ENCODE peak calls at places on chromosomes 11 and 22, in nine cellular contexts. One of them, this sample, is unnamed. For H3K9me3, the result is how much of the 10 kb centered on the place peaks cover.

GRCh38 chr11:130431337-130431773 is 2.9 kb upstream of the ADAMTS8 start:
- DNase-seq in adipocyte: peak
- DNase-seq in mucosa of descending colon: no peak
- DNase-seq in CD8-positive, alpha-beta memory T cell: peak
- DNase-seq in left ventricle myocardium inferior: peak
- DNase-seq in H9: peak
- DNase-seq in lower lobe of right lung: peak
- DNase-seq in psoas muscle: peak
- DNase-seq in tibial nerve: peak
- DNase-seq in this sample: no peak

GRCh38 chr11:128469220-128469619 is 118.1 kb downstream of the ETS1 start:
- DNase-seq in H9: no peak
- DNase-seq in psoas muscle: no peak
- DNase-seq in CD8-positive, alpha-beta memory T cell: no peak
- DNase-seq in left ventricle myocardium inferior: no peak
- DNase-seq in lower lobe of right lung: no peak
- DNase-seq in tibial nerve: no peak
- DNase-seq in adipocyte: no peak
- DNase-seq in mucosa of descending colon: no peak
- DNase-seq in this sample: no peak

GRCh38 chr11:12539570-12539969 is 134.7 kb upstream of the TEAD1 start:
- DNase-seq in left ventricle myocardium inferior: no peak
- DNase-seq in tibial nerve: no peak
- DNase-seq in psoas muscle: no peak
- DNase-seq in CD8-positive, alpha-beta memory T cell: no peak
- DNase-seq in adipocyte: peak
- DNase-seq in H9: no peak
- DNase-seq in lower lobe of right lung: no peak
- DNase-seq in mucosa of descending colon: no peak
- DNase-seq in this sample: peak

GRCh38 chr11:65629579-65629978 is 8.3 kb upstream of the SIPA1 start:
- DNase-seq in psoas muscle: no peak
- DNase-seq in left ventricle myocardium inferior: no peak
- DNase-seq in tibial nerve: no peak
- DNase-seq in mucosa of descending colon: no peak
- DNase-seq in adipocyte: no peak
- DNase-seq in H9: no peak
- DNase-seq in CD8-positive, alpha-beta memory T cell: no peak
- DNase-seq in lower lobe of right lung: no peak
- DNase-seq in this sample: no peak

GRCh38 chr11:57650739-57651090 is 1.0 kb upstream of the YPEL4 start:
- DNase-seq in adipocyte: no peak
- DNase-seq in psoas muscle: no peak
- DNase-seq in left ventricle myocardium inferior: no peak
- DNase-seq in H9: no peak
- DNase-seq in lower lobe of right lung: no peak
- DNase-seq in mucosa of descending colon: no peak
- DNase-seq in tibial nerve: no peak
- DNase-seq in CD8-positive, alpha-beta memory T cell: no peak
- DNase-seq in this sample: no peak

GRCh38 chr11:93936416-93936815 is 84.7 kb upstream of the HEPHL1 start:
- DNase-seq in psoas muscle: no peak
- DNase-seq in CD8-positive, alpha-beta memory T cell: no peak
- DNase-seq in lower lobe of right lung: no peak
- DNase-seq in adipocyte: no peak
- DNase-seq in tibial nerve: no peak
- DNase-seq in left ventricle myocardium inferior: no peak
- DNase-seq in mucosa of descending colon: no peak
- DNase-seq in H9: no peak
- DNase-seq in this sample: no peak

GRCh38 chr22:23532756-23533155 is 47.3 kb downstream of the IGLL1 start:
- DNase-seq in adipocyte: no peak
- DNase-seq in tibial nerve: no peak
- DNase-seq in H9: peak
- DNase-seq in psoas muscle: no peak
- DNase-seq in mucosa of descending colon: peak
- DNase-seq in CD8-positive, alpha-beta memory T cell: no peak
- DNase-seq in left ventricle myocardium inferior: no peak
- DNase-seq in lower lobe of right lung: no peak
- DNase-seq in this sample: no peak

GRCh38 chr11:117814766-117815261 is 9.7 kb downstream of the FXYD2 start:
- DNase-seq in tibial nerve: peak
- DNase-seq in CD8-positive, alpha-beta memory T cell: peak
- DNase-seq in psoas muscle: peak
- DNase-seq in lower lobe of right lung: peak
- DNase-seq in adipocyte: no peak
- DNase-seq in H9: no peak
- DNase-seq in left ventricle myocardium inferior: peak
- DNase-seq in mucosa of descending colon: peak
- DNase-seq in this sample: no peak

GRCh38 chr22:26894362-26894761 is 237.0 kb downstream of the MIAT start:
- DNase-seq in CD8-positive, alpha-beta memory T cell: no peak
- DNase-seq in H9: no peak
- DNase-seq in mucosa of descending colon: no peak
- DNase-seq in lower lobe of right lung: no peak
- DNase-seq in adipocyte: peak
- DNase-seq in tibial nerve: no peak
- DNase-seq in psoas muscle: no peak
- DNase-seq in left ventricle myocardium inferior: no peak
- DNase-seq in this sample: no peak

DNA sequence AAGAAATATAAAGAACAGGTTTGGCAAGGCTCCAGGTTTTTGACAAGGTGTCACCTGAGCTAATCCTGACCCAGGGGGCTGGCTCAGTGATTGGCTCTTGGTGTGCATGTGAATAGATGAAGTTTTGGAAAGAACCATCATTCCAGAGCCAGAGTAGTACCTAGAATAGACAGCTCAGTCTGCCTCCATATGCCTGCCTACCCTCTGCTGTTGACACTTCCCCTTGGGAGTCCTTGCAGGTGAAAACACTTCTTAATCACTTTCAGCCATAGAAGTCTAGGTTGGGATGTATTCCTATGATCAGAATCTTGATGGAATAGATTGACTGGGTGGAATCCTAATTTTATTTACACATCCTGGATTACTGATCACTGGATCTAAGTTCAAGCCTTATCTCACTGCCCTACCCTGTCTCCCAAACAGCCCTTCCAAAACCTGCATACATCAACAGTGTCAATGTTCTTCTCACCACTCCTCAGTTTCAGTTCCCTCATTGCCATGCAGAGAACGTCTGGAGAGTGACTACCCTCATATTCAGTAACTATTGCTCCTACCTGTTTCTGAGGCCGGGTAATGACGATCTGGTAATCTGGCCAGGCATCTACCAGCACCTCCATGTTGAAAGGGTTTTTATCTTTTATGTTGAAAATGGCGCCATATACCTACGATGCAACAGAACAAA is 6.7 kb downstream of the GLYATL2 start:
- DNase-seq in CD8-positive, alpha-beta memory T cell: no peak
- DNase-seq in lower lobe of right lung: no peak
- DNase-seq in tibial nerve: no peak
- DNase-seq in psoas muscle: no peak
- DNase-seq in mucosa of descending colon: no peak
- DNase-seq in left ventricle myocardium inferior: no peak
- DNase-seq in adipocyte: no peak
- DNase-seq in H9: no peak
- DNase-seq in this sample: no peak
- H3K9me3 ChIP-seq in CD8-positive, alpha-beta memory T cell: under half
- H3K9me3 ChIP-seq in lower lobe of right lung: under half
- H3K9me3 ChIP-seq in tibial nerve: under half
- H3K9me3 ChIP-seq in psoas muscle: under half
- H3K9me3 ChIP-seq in mucosa of descending colon: under half
- H3K9me3 ChIP-seq in left ventricle myocardium inferior: under half
- H3K9me3 ChIP-seq in adipocyte: under half
- H3K9me3 ChIP-seq in H9: under half
- H3K9me3 ChIP-seq in this sample: under half

GRCh38 chr11:114621950-114622809 is 26.6 kb upstream of the NXPE4 start:
- DNase-seq in lower lobe of right lung: no peak
- DNase-seq in mucosa of descending colon: no peak
- DNase-seq in left ventricle myocardium inferior: no peak
- DNase-seq in H9: no peak
- DNase-seq in tibial nerve: no peak
- DNase-seq in psoas muscle: no peak
- DNase-seq in adipocyte: no peak
- DNase-seq in CD8-positive, alpha-beta memory T cell: no peak
- DNase-seq in this sample: no peak

GRCh38 chr11:114623720-114624119 is 28.1 kb upstream of the NXPE4 start:
- DNase-seq in mucosa of descending colon: no peak
- DNase-seq in left ventricle myocardium inferior: no peak
- DNase-seq in lower lobe of right lung: no peak
- DNase-seq in adipocyte: no peak
- DNase-seq in CD8-positive, alpha-beta memory T cell: no peak
- DNase-seq in psoas muscle: no peak
- DNase-seq in tibial nerve: no peak
- DNase-seq in H9: no peak
- DNase-seq in this sample: no peak

GRCh38 chr11:114621072-114621471 is 25.5 kb upstream of the NXPE4 start:
- DNase-seq in CD8-positive, alpha-beta memory T cell: no peak
- DNase-seq in lower lobe of right lung: no peak
- DNase-seq in adipocyte: no peak
- DNase-seq in psoas muscle: no peak
- DNase-seq in mucosa of descending colon: no peak
- DNase-seq in H9: no peak
- DNase-seq in tibial nerve: no peak
- DNase-seq in left ventricle myocardium inferior: no peak
- DNase-seq in this sample: no peak

GRCh38 chr11:114624455-114625207 is 29.0 kb upstream of the NXPE4 start:
- DNase-seq in left ventricle myocardium inferior: no peak
- DNase-seq in CD8-positive, alpha-beta memory T cell: no peak
- DNase-seq in H9: no peak
- DNase-seq in psoas muscle: no peak
- DNase-seq in tibial nerve: no peak
- DNase-seq in mucosa of descending colon: no peak
- DNase-seq in lower lobe of right lung: no peak
- DNase-seq in adipocyte: no peak
- DNase-seq in this sample: no peak

GRCh38 chr11:114622858-114623257 is 27.3 kb upstream of the NXPE4 start:
- DNase-seq in H9: no peak
- DNase-seq in left ventricle myocardium inferior: no peak
- DNase-seq in lower lobe of right lung: no peak
- DNase-seq in adipocyte: no peak
- DNase-seq in psoas muscle: no peak
- DNase-seq in CD8-positive, alpha-beta memory T cell: no peak
- DNase-seq in tibial nerve: no peak
- DNase-seq in mucosa of descending colon: no peak
- DNase-seq in this sample: no peak
- H3K9me3 ChIP-seq in H9: under half
- H3K9me3 ChIP-seq in left ventricle myocardium inferior: under half
- H3K9me3 ChIP-seq in lower lobe of right lung: under half
- H3K9me3 ChIP-seq in adipocyte: under half
- H3K9me3 ChIP-seq in psoas muscle: under half
- H3K9me3 ChIP-seq in CD8-positive, alpha-beta memory T cell: under half
- H3K9me3 ChIP-seq in tibial nerve: under half
- H3K9me3 ChIP-seq in mucosa of descending colon: under half
- H3K9me3 ChIP-seq in this sample: under half

DNA sequence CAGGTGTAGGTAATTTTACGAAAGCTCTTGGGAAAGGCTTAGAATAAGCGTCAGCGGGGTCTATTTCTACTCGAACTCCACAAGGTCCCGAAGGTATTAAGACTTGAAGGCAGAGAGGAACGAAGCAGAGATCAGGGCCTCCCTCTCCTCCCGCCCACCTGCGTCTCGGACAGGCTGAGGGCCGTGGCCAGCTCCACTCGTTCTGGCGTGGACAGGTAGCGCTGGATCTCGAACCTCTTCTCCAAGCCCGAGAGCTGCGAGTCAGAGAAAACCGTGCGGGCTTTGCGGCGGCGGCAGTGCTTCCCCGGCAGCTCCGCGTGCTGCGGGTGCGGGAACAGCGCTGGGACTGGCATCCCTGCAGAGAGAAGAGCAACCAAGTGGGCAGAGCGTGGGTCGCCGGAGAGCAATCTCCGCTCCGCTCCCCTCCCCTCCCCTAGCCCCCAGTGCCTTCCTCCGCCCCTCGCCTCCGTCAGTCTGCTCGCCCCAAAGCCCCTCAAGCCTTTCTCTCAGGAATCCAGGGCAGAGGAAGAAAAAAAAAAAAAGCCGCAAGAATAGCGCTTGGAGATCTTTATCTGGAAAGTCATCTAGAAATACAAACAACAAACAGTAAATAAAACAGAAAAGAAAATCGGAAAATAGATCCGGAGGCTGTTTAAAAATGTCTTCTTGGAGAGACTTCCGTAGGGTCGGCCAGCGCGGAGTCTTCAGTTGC is 2.4 kb downstream of the BSX start:
- DNase-seq in psoas muscle: no peak
- DNase-seq in CD8-positive, alpha-beta memory T cell: no peak
- DNase-seq in lower lobe of right lung: no peak
- DNase-seq in H9: peak
- DNase-seq in left ventricle myocardium inferior: no peak
- DNase-seq in adipocyte: no peak
- DNase-seq in mucosa of descending colon: no peak
- DNase-seq in tibial nerve: no peak
- DNase-seq in this sample: no peak
- H3K9me3 ChIP-seq in psoas muscle: under half
- H3K9me3 ChIP-seq in CD8-positive, alpha-beta memory T cell: under half
- H3K9me3 ChIP-seq in lower lobe of right lung: under half
- H3K9me3 ChIP-seq in H9: under half
- H3K9me3 ChIP-seq in left ventricle myocardium inferior: under half
- H3K9me3 ChIP-seq in adipocyte: under half
- H3K9me3 ChIP-seq in mucosa of descending colon: under half
- H3K9me3 ChIP-seq in tibial nerve: under half
- H3K9me3 ChIP-seq in this sample: under half

GRCh38 chr22:48649466-48649865 is 1178.2 kb downstream of the BRD1 start:
- DNase-seq in tibial nerve: no peak
- DNase-seq in lower lobe of right lung: no peak
- DNase-seq in adipocyte: no peak
- DNase-seq in psoas muscle: peak
- DNase-seq in left ventricle myocardium inferior: no peak
- DNase-seq in mucosa of descending colon: peak
- DNase-seq in CD8-positive, alpha-beta memory T cell: no peak
- DNase-seq in H9: no peak
- DNase-seq in this sample: no peak
- H3K9me3 ChIP-seq in tibial nerve: under half
- H3K9me3 ChIP-seq in lower lobe of right lung: under half
- H3K9me3 ChIP-seq in adipocyte: under half
- H3K9me3 ChIP-seq in psoas muscle: under half
- H3K9me3 ChIP-seq in left ventricle myocardium inferior: under half
- H3K9me3 ChIP-seq in mucosa of descending colon: under half
- H3K9me3 ChIP-seq in CD8-positive, alpha-beta memory T cell: under half
- H3K9me3 ChIP-seq in H9: under half
- H3K9me3 ChIP-seq in this sample: under half

GRCh38 chr11:58832246-58832645 is 12.3 kb downstream of the GLYATL2 start:
- DNase-seq in mucosa of descending colon: no peak
- DNase-seq in H9: no peak
- DNase-seq in psoas muscle: no peak
- DNase-seq in tibial nerve: no peak
- DNase-seq in lower lobe of right lung: no peak
- DNase-seq in CD8-positive, alpha-beta memory T cell: no peak
- DNase-seq in adipocyte: no peak
- DNase-seq in left ventricle myocardium inferior: no peak
- DNase-seq in this sample: no peak
- H3K9me3 ChIP-seq in mucosa of descending colon: under half
- H3K9me3 ChIP-seq in H9: under half
- H3K9me3 ChIP-seq in psoas muscle: under half
- H3K9me3 ChIP-seq in tibial nerve: under half
- H3K9me3 ChIP-seq in lower lobe of right lung: under half
- H3K9me3 ChIP-seq in CD8-positive, alpha-beta memory T cell: under half
- H3K9me3 ChIP-seq in adipocyte: under half
- H3K9me3 ChIP-seq in left ventricle myocardium inferior: under half
- H3K9me3 ChIP-seq in this sample: under half

GRCh38 chr22:47190957-47191323 is 428.5 kb downstream of the TBC1D22A start:
- DNase-seq in lower lobe of right lung: peak
- DNase-seq in CD8-positive, alpha-beta memory T cell: no peak
- DNase-seq in tibial nerve: no peak
- DNase-seq in adipocyte: no peak
- DNase-seq in mucosa of descending colon: no peak
- DNase-seq in left ventricle myocardium inferior: no peak
- DNase-seq in psoas muscle: peak
- DNase-seq in H9: no peak
- DNase-seq in this sample: no peak
- H3K9me3 ChIP-seq in lower lobe of right lung: under half
- H3K9me3 ChIP-seq in CD8-positive, alpha-beta memory T cell: under half
- H3K9me3 ChIP-seq in tibial nerve: under half
- H3K9me3 ChIP-seq in adipocyte: under half
- H3K9me3 ChIP-seq in mucosa of descending colon: under half
- H3K9me3 ChIP-seq in left ventricle myocardium inferior: under half
- H3K9me3 ChIP-seq in psoas muscle: under half
- H3K9me3 ChIP-seq in H9: under half
- H3K9me3 ChIP-seq in this sample: under half